ENCODE peak calls at places on chromosomes 13 and 19, in five cellular contexts. L is thoracic aorta, P is left ventricle myocardium inferior, T is right lobe of liver, H is tibial artery. S is an unnamed sample.

GRCh38 chr19:13723206-13723605 is 41.1 kb upstream of the MRI1 start:
- DNase-seq in P (no peak), T (no peak), H (no peak), L (no peak), S (no peak)

GRCh38 chr13:94816256-94816655 is 103.9 kb upstream of the SOX21 start:
- DNase-seq in H (no peak), L (no peak), P (no peak), T (no peak), S (no peak)

GRCh38 chr19:40605201-40605971 is 4.2 kb downstream of the LTBP4 start:
- DNase-seq in T (peak; percentile 82), H (peak; percentile 88), P (peak; percentile 72), L (no peak), S (peak; percentile 89)

GRCh38 chr13:34748561-34748960 is 193.5 kb upstream of the NBEA start:
- DNase-seq in H (no peak), P (no peak), L (no peak), T (no peak), S (no peak)

GRCh38 chr13:32903720-32904119 is 112.5 kb upstream of the KL start:
- DNase-seq in L (no peak), P (no peak), T (no peak), H (no peak), S (no peak)

GRCh38 chr13:28415994-28416411 is 78.9 kb downstream of the FLT1 start:
- DNase-seq in T (no peak), P (no peak), H (no peak), L (no peak), S (no peak)

GRCh38 chr13:30453727-30454126 is 12.0 kb downstream of the HMGB1 start:
- DNase-seq in P (no peak), H (no peak), L (no peak), T (no peak), S (no peak)

GRCh38 chr13:94342436-94343242 is 136.8 kb downstream of the DCT start:
- DNase-seq in P (no peak), H (no peak), L (no peak), T (no peak), S (no peak)

GRCh38 chr19:11142528-11143171 is 12.9 kb downstream of the SPC24 start:
- DNase-seq in L (peak; percentile 82), H (peak; percentile 97), P (peak; percentile 92), T (peak; percentile 92), S (peak; percentile 97)

GRCh38 chr19:49932041-49932451 is 2.7 kb upstream of the NUP62 start:
- DNase-seq in H (no peak), T (no peak), P (no peak), L (no peak), S (no peak)

GRCh38 chr13:19089315-19089714 is 92.3 kb downstream of the TUBA3C start:
- DNase-seq in L (no peak), T (no peak), H (no peak), P (no peak), S (no peak)

GRCh38 chr13:43687038-43687437 is 99.7 kb downstream of the ENOX1 start:
- DNase-seq in P (no peak), H (no peak), L (no peak), T (no peak), S (no peak)

GRCh38 chr13:75533866-75534265 is 3.8 kb downstream of the COMMD6 start:
- DNase-seq in T (no peak), H (no peak), L (no peak), P (no peak), S (no peak)

GRCh38 chr19:35556846-35557538 is 6.5 kb downstream of the ATP4A start:
- DNase-seq in H (no peak), T (no peak), L (no peak), P (no peak), S (peak; percentile 37)

GRCh38 chr13:39810091-39810877 is 154.8 kb downstream of the COG6 start:
- DNase-seq in L (no peak), H (no peak), T (no peak), P (no peak), S (no peak)

GRCh38 chr13:73223372-73223781 is 164.6 kb downstream of the KLF5 start:
- DNase-seq in H (no peak), L (no peak), T (no peak), P (no peak), S (no peak)

GRCh38 chr13:49240017-49240416 is 7.7 kb upstream of the CDADC1 start:
- DNase-seq in T (no peak), H (no peak), L (no peak), P (no peak), S (no peak)

GRCh38 chr19:35144600-35145436 is 1.8 kb downstream of the FXYD7 start:
- DNase-seq in L (no peak), P (no peak), H (no peak), T (no peak), S (peak; percentile 61)

GRCh38 chr19:55289117-55289796 is 5.5 kb downstream of the BRSK1 start:
- DNase-seq in T (no peak), H (no peak), L (no peak), P (no peak), S (no peak)

GRCh38 chr19:3480383-3481091 is at the start of gene SMIM24:
- DNase-seq in L (no peak), H (no peak), T (no peak), P (no peak), S (peak; percentile 26)
- H3K4me3 ChIP-seq in L (no peak within 1 kb of the TSS), H (no peak within 1 kb of the TSS), T (no peak within 1 kb of the TSS), P (no peak within 1 kb of the TSS), S (no peak within 1 kb of the TSS)

GRCh38 chr13:21008026-21008425 is 53.4 kb downstream of the LATS2 start:
- DNase-seq in L (no peak), P (no peak), T (no peak), H (peak; percentile 61), S (no peak)
- H3K4me1 ChIP-seq in L (peaks cover 50% of the 10 kb centered on the region), P (peaks cover 83% of the 10 kb centered on the region), T (peaks cover 1% of the 10 kb centered on the region), H (peaks cover 36% of the 10 kb centered on the region), S (peaks cover 13% of the 10 kb centered on the region)

DNA sequence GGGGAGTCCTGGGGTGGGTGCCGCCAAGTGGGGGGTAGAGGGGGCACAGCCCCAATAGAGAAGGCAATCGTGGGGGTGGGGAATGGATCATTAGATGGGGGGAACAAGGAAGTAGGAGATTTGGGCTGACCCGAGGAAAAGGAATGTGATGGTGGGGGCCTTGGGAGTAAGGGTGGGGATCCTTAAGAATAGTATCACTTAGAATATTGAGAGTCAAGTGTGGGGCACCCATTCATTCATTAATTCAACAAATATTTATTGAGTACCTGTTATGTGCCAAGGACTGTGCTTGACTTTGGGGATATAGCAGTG is 641 bp downstream of the PPP5C start:
- DNase-seq in H (no peak), T (no peak), L (no peak), P (no peak), S (no peak)
- H3K4me3 ChIP-seq in H (peak overlapping the region; percentile 71), T (peak overlapping the region; percentile 89), L (peak overlapping the region; percentile 99), P (peak overlapping the region; percentile 100), S (peak overlapping the region; percentile 59)

DNA sequence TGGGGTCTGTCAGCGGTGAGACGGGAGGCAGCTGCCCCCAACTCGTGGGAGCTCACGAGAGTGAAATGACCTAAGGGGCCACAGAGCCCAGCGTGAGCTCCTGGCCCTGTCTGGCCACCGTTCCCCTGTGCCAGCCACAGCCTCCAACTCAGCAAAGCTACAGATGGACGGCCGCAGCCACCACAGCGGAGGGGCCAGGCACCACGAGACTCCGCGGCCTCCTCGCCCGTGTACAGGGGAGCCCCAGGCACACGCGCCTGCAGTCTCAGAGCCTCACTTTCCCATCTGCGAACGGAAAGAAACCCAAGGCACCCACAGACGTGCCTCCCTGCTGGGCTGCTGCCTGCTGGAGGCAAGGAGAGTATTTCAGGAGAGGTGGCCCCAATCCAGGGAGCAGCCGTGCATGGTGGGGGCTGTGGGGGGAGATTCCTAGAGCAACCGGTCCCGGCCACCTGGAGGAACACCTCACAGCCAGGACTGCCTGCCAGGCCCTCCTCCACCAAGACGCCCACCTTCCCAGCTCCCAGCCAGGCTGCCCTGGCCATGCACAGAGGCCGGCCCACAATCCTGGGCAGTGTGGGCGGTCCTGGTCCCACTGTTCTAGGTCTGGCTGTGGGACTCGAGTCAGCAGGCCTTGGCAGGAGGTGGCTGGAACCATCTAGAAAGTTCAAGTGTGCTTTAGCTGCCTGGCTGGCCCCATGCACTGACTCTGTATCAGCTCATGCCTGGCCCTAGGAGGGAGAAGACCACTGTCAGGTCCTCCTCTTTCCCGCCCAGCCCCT is 1.9 kb downstream of the MKNK2 start:
- DNase-seq in P (no peak), L (no peak), T (no peak), H (peak; percentile 88), S (no peak)
- H3K4me1 ChIP-seq in P (peaks cover 89% of the 10 kb centered on the region), L (peaks cover 68% of the 10 kb centered on the region), T (peaks cover 75% of the 10 kb centered on the region), H (peaks cover 69% of the 10 kb centered on the region), S (peaks cover 20% of the 10 kb centered on the region)

GRCh38 chr19:47483200-47483599 is 819 bp downstream of the KPTN start:
- DNase-seq in L (no peak), H (no peak), P (no peak), T (no peak), S (no peak)
- H3K4me3 ChIP-seq in L (peak overlapping the region; percentile 76), H (no peak overlapping the region), P (peak overlapping the region; percentile 78), T (no peak overlapping the region), S (no peak overlapping the region)

DNA sequence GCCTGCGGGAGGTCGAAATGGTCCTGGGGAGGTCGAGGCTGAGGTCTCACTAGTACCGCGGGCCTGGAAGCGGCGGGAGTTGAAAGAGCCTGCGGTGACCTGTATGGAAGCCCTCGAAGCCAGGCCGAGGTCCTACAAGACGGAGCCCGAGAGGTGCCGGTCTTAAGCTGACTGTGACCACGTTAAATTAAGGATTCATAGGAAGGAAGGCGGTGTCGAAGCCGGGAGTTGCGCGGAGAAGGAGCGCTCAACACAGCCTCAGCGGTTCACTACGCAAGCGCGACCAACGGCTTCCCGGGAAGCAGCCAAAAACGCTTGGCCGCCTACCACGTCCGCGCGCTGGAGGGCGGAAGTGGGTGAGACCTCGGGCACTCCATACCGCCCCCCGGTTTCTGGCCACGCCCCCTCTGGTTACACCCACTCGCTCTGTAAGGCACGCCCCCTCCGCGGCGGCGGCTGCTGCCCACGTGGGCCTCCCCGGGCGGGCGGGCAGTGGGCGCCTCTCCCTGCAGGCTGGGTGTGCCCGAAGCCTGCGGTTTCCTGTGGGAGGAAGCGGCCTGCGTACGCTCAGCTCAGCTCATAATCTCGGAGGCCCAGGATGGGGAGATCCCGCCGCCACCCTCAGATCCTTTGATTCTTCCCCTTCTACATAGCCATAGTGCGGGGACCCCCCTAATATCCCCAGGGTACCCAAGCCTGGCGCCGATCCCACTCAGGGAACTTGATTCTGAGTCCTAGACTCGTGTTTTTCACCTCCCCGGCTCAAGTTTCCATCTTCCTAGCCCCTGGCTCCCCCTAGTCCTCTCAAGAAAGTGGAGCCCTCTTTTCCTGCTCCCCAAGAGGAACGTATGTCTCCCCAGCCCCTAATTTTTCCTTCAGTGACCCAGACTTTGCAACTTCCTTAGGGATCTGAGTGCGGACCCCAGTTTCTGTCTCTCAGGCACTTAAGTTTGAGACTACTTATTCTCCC is 3.4 kb upstream of the EMP3 start:
- DNase-seq in P (peak; percentile 99), H (peak; percentile 100), T (peak; percentile 100), L (peak; percentile 92), S (peak; percentile 100)
- H3K4me1 ChIP-seq in P (peaks cover 65% of the 10 kb centered on the region), H (peaks cover 43% of the 10 kb centered on the region), T (no peaks in the 10 kb centered on the region), L (peaks cover 47% of the 10 kb centered on the region), S (no peaks in the 10 kb centered on the region)

GRCh38 chr13:96993660-96994029 is 631 bp downstream of the OXGR1 start:
- DNase-seq in L (no peak), T (no peak), H (no peak), P (no peak), S (no peak)
- H3K4me3 ChIP-seq in L (peak overlapping the region; percentile 65), T (no peak overlapping the region), H (peak overlapping the region; percentile 38), P (peak overlapping the region; percentile 62), S (peak overlapping the region; percentile 71)

GRCh38 chr19:58386576-58387337 is at the start of gene RPS5:
- DNase-seq in T (peak; percentile 94), P (peak; percentile 93), L (peak; percentile 85), H (peak; percentile 98), S (peak; percentile 98)
- H3K4me1 ChIP-seq in T (peaks cover 13% of the 10 kb centered on the region), P (peaks cover 61% of the 10 kb centered on the region), L (peaks cover 35% of the 10 kb centered on the region), H (peaks cover 41% of the 10 kb centered on the region), S (peaks cover 13% of the 10 kb centered on the region)

S was measured in right cardiac atrium.